ENCODE peak calls at places on chromosomes 13 and 19, in eight cellular contexts. E, Q, X, R, C, T, P and M are unnamed samples.

GRCh38 chr13:33284916-33285315 is 639 bp downstream of the STARD13 start:
- ATAC-seq in T (peak; percentile 26), C (no peak), Q (peak; percentile 25), X (peak; percentile 18), P (no peak), E (peak; percentile 35), R (peak; percentile 44), M (peak; percentile 66)

GRCh38 chr13:39577833-39578232 is 25.2 kb downstream of the LHFPL6 start:
- ATAC-seq in P (no peak), X (no peak), R (no peak), Q (no peak), E (peak; percentile 58), C (no peak), T (no peak), M (no peak)

GRCh38 chr13:37870489-37870845 is 895 bp upstream of the TRPC4 start:
- ATAC-seq in T (no peak), R (no peak), P (no peak), C (no peak), Q (no peak), E (no peak), X (no peak), M (no peak)

GRCh38 chr13:101698400-101698799 is 245.9 kb downstream of the ITGBL1 start:
- ATAC-seq in X (no peak), T (no peak), E (no peak), R (no peak), Q (no peak), C (no peak), P (no peak), M (no peak)

GRCh38 chr13:49113526-49114286 is 106.4 kb upstream of the MLNR start:
- ATAC-seq in R (peak; percentile 28), Q (no peak), C (peak; percentile 66), E (no peak), T (no peak), X (peak; percentile 73), P (peak; percentile 71), M (no peak)

GRCh38 chr13:99231726-99232125 is 26.5 kb downstream of the GPR18 start:
- ATAC-seq in C (no peak), R (peak; percentile 38), E (peak; percentile 13), X (no peak), Q (no peak), T (no peak), P (peak; percentile 17), M (no peak)

GRCh38 chr19:42497492-42498226 is 30.6 kb downstream of the CEACAM1 start:
- ATAC-seq in T (peak; percentile 92), E (no peak), R (peak; percentile 96), P (no peak), C (no peak), Q (peak; percentile 50), X (no peak), M (no peak)

GRCh38 chr13:50910483-50910805 is 853 bp downstream of the RNASEH2B start:
- ATAC-seq in Q (peak; percentile 52), T (peak; percentile 53), R (peak; percentile 55), P (peak; percentile 1), E (peak; percentile 53), C (no peak), X (no peak), M (peak; percentile 16)

GRCh38 chr13:49701481-49701880 is 10.2 kb upstream of the EBPL start:
- ATAC-seq in C (no peak), X (no peak), Q (no peak), P (no peak), E (no peak), T (no peak), R (no peak), M (no peak)

GRCh38 chr19:1355974-1356865 is 27.5 kb upstream of the NDUFS7 start:
- ATAC-seq in E (no peak), R (no peak), Q (no peak), X (no peak), C (no peak), P (no peak), T (peak; percentile 60), M (no peak)

GRCh38 chr13:88051746-88052482 is 380.7 kb downstream of the SLITRK5 start:
- ATAC-seq in T (no peak), X (no peak), E (no peak), Q (no peak), R (no peak), C (no peak), P (no peak), M (no peak)

GRCh38 chr19:48064509-48064908 is 20.6 kb upstream of the CABP5 start:
- ATAC-seq in P (no peak), X (no peak), Q (no peak), E (no peak), T (no peak), C (no peak), R (no peak), M (no peak)

GRCh38 chr13:24564881-24565280 is 52.3 kb upstream of the PARP4 start:
- ATAC-seq in Q (no peak), T (no peak), X (no peak), C (no peak), P (no peak), E (no peak), R (no peak), M (no peak)

GRCh38 chr13:31310356-31310755 is 110.6 kb downstream of the B3GLCT start:
- ATAC-seq in C (no peak), T (no peak), R (no peak), Q (no peak), P (no peak), E (peak; percentile 62), X (no peak), M (no peak)

GRCh38 chr19:10206226-10206873 is 11.6 kb upstream of the DNMT1 start:
- ATAC-seq in Q (no peak), T (no peak), E (no peak), R (no peak), X (no peak), C (no peak), P (peak; percentile 32), M (no peak)

GRCh38 chr13:26010487-26011207 is 41.2 kb downstream of the SHISA2 start:
- ATAC-seq in C (no peak), E (no peak), Q (no peak), R (no peak), X (no peak), P (no peak), T (no peak), M (no peak)

GRCh38 chr13:78660130-78660857 is 1.3 kb upstream of the OBI1 start:
- ATAC-seq in E (peak; percentile 45), Q (peak; percentile 32), P (no peak), T (peak; percentile 15), R (peak; percentile 5), X (peak; percentile 5), C (peak; percentile 19), M (no peak)

GRCh38 chr19:55611983-55612645 is 6.7 kb downstream of the ZNF865 start:
- ATAC-seq in C (no peak), P (no peak), E (peak; percentile 32), Q (no peak), X (no peak), T (no peak), R (no peak), M (no peak)

GRCh38 chr13:74015137-74015536 is 119.1 kb downstream of the KLF12 start:
- ATAC-seq in C (peak; percentile 48), R (no peak), X (peak; percentile 71), P (peak; percentile 49), T (no peak), Q (no peak), E (no peak), M (no peak)

GRCh38 chr13:55199132-55199531 is 1941.6 kb upstream of the PRR20A start:
- ATAC-seq in X (no peak), E (no peak), C (no peak), T (peak; percentile 39), P (no peak), R (no peak), Q (no peak), M (no peak)

GRCh38 chr19:50549927-50550593 is 18.2 kb downstream of the LRRC4B start:
- ATAC-seq in T (no peak), X (no peak), R (no peak), E (no peak), P (no peak), C (no peak), Q (no peak), M (no peak)

GRCh38 chr19:5932146-5932545 is 18.1 kb downstream of the CAPS start:
- ATAC-seq in X (no peak), C (no peak), R (no peak), T (no peak), Q (no peak), P (no peak), E (no peak), M (no peak)

GRCh38 chr19:4909172-4909896 is at the start of gene UHRF1:
- ATAC-seq in Q (no peak), R (no peak), P (peak; percentile 55), X (peak; percentile 54), T (no peak), E (no peak), C (peak; percentile 1), M (peak; percentile 55)

GRCh38 chr19:31908486-31909255 is 436.7 kb upstream of the ZNF507 start:
- ATAC-seq in R (no peak), P (no peak), T (no peak), E (peak; percentile 21), Q (no peak), C (no peak), X (no peak), M (no peak)

GRCh38 chr13:109088101-109088500 is 458.7 kb downstream of the MYO16 start:
- ATAC-seq in C (no peak), E (no peak), X (no peak), P (no peak), T (no peak), R (no peak), Q (no peak), M (no peak)

GRCh38 chr13:113657851-113658741 is at the start of gene ATP4B:
- ATAC-seq in X (no peak), R (no peak), C (no peak), Q (no peak), P (no peak), T (no peak), E (no peak), M (no peak)

GRCh38 chr13:32080328-32080744 is 48.8 kb downstream of the FRY start:
- ATAC-seq in Q (no peak), E (peak; percentile 11), C (peak; percentile 16), X (no peak), T (peak; percentile 25), R (peak; percentile 73), P (no peak), M (peak; percentile 24)

GRCh38 chr19:45349430-45349941 is 8.9 kb downstream of the KLC3 start:
- ATAC-seq in E (no peak), R (no peak), Q (no peak), X (no peak), C (no peak), T (no peak), P (no peak), M (no peak)

GRCh38 chr13:94384217-94384905 is 95.1 kb downstream of the DCT start:
- ATAC-seq in T (no peak), C (no peak), P (no peak), R (peak; percentile 31), X (no peak), E (no peak), Q (no peak), M (no peak)

GRCh38 chr19:42122691-42123607 is 9.3 kb downstream of the POU2F2 start:
- ATAC-seq in C (peak; percentile 31), X (peak; percentile 79), P (peak; percentile 86), Q (no peak), R (no peak), T (no peak), E (no peak), M (peak; percentile 84)

GRCh38 chr13:77353980-77354379 is 27.1 kb upstream of the MYCBP2 start:
- ATAC-seq in C (no peak), Q (no peak), P (no peak), T (no peak), X (no peak), E (no peak), R (no peak), M (no peak)

GRCh38 chr19:10730932-10731331 is 13.1 kb downstream of the DNM2 start:
- ATAC-seq in P (no peak), E (peak; percentile 63), R (peak; percentile 13), Q (peak; percentile 23), T (peak; percentile 20), C (no peak), X (no peak), M (no peak)